ENCODE peak calls at places on chromosome 1, in six cellular contexts. D, X, Q, S, M and Z are unnamed samples.

GRCh38 chr1:150613061-150613920 is 16.1 kb downstream of the ENSA start:
- DNase-seq in D (peak; percentile 85), X (no peak), Q (peak; percentile 45), S (peak; percentile 80), M (peak; percentile 59), Z (peak; percentile 30)

GRCh38 chr1:32924881-32925344 is 23.7 kb upstream of the TMEM54 start:
- DNase-seq in D (no peak), X (no peak), Q (peak; percentile 12), S (peak; percentile 86), M (no peak), Z (no peak)

GRCh38 chr1:226549094-226549936 is 751 bp downstream of the STUM start:
- DNase-seq in D (no peak), X (no peak), Q (peak; percentile 5), S (peak; percentile 30), M (peak; percentile 4), Z (peak; percentile 46)

GRCh38 chr1:44828841-44829440 is 14.1 kb downstream of the PTCH2 start:
- DNase-seq in D (no peak), X (no peak), Q (no peak), S (no peak), M (no peak), Z (no peak)

GRCh38 chr1:46133946-46134345 is 1.5 kb upstream of the PIK3R3 start:
- DNase-seq in D (no peak), X (no peak), Q (no peak), S (no peak), M (no peak), Z (no peak)

GRCh38 chr1:10687142-10687715 is 109.2 kb downstream of the CASZ1 start:
- DNase-seq in D (no peak), X (no peak), Q (no peak), S (peak; percentile 85), M (no peak), Z (no peak)

GRCh38 chr1:232377494-232377770 is 252.5 kb downstream of the SIPA1L2 start:
- DNase-seq in D (peak; percentile 40), X (no peak), Q (no peak), S (peak; percentile 42), M (no peak), Z (no peak)

GRCh38 chr1:84271452-84272273 is 29.8 kb upstream of the SAMD13 start:
- DNase-seq in D (no peak), X (no peak), Q (no peak), S (peak; percentile 51), M (peak; percentile 23), Z (peak; percentile 54)

GRCh38 chr1:63668298-63668697 is 75.1 kb downstream of the PGM1 start:
- DNase-seq in D (peak; percentile 57), X (no peak), Q (no peak), S (no peak), M (no peak), Z (no peak)

GRCh38 chr1:168482106-168482505 is 61.7 kb downstream of the XCL2 start:
- DNase-seq in D (no peak), X (no peak), Q (no peak), S (no peak), M (no peak), Z (no peak)

GRCh38 chr1:201917362-201918033 is 28.8 kb downstream of the SHISA4 start:
- DNase-seq in D (peak; percentile 55), X (no peak), Q (no peak), S (no peak), M (no peak), Z (no peak)

GRCh38 chr1:45410850-45411509 is 70.7 kb upstream of the MUTYH start:
- DNase-seq in D (peak; percentile 69), X (no peak), Q (no peak), S (peak; percentile 36), M (no peak), Z (no peak)

GRCh38 chr1:51950701-51951100 is 39.8 kb downstream of the RAB3B start:
- DNase-seq in D (no peak), X (no peak), Q (no peak), S (no peak), M (no peak), Z (no peak)

GRCh38 chr1:178579562-178579961 is 66.7 kb downstream of the TEX35 start:
- DNase-seq in D (no peak), X (no peak), Q (no peak), S (no peak), M (peak; percentile 38), Z (no peak)

GRCh38 chr1:107935396-107936064 is 29.4 kb downstream of the VAV3 start:
- DNase-seq in D (peak; percentile 20), X (no peak), Q (no peak), S (no peak), M (peak; percentile 74), Z (peak; percentile 63)

GRCh38 chr1:10914056-10914455 is 98.4 kb upstream of the TARDBP start:
- DNase-seq in D (no peak), X (no peak), Q (no peak), S (no peak), M (no peak), Z (no peak)

GRCh38 chr1:90922996-90923395 is 98.8 kb downstream of the ZNF644 start:
- DNase-seq in D (no peak), X (no peak), Q (no peak), S (no peak), M (no peak), Z (no peak)

GRCh38 chr1:245880754-245881403 is 626.2 kb downstream of the SMYD3 start:
- DNase-seq in D (peak; percentile 38), X (no peak), Q (no peak), S (no peak), M (no peak), Z (no peak)